ENCODE peak calls at places on chromosomes 13 and 19, in six cellular contexts. One of them, this sample, is unnamed.

GRCh38 chr13:60627071-60627686 is 230.2 kb downstream of the TDRD3 start:
- DNase-seq in naive thymus-derived CD8-positive, alpha-beta T cell: no peak
- DNase-seq in EH: peak; percentile 20
- DNase-seq in CD4-positive, alpha-beta memory T cell: no peak
- DNase-seq in stimulated activated CD8-positive, alpha-beta memory T cell treated with anti-CD3 and anti-CD28 coated beads, Interleukin-2, amount 100 ng/mL, for 1 hour: no peak
- DNase-seq in left colon: no peak
- DNase-seq in this sample: no peak

GRCh38 chr13:90532861-90533260 is 814.6 kb upstream of the MIR17HG start:
- DNase-seq in EH: no peak
- DNase-seq in naive thymus-derived CD8-positive, alpha-beta T cell: no peak
- DNase-seq in left colon: no peak
- DNase-seq in CD4-positive, alpha-beta memory T cell: no peak
- DNase-seq in stimulated activated CD8-positive, alpha-beta memory T cell treated with anti-CD3 and anti-CD28 coated beads, Interleukin-2, amount 100 ng/mL, for 1 hour: no peak
- DNase-seq in this sample: no peak

GRCh38 chr19:57558525-57558924 is 1.1 kb downstream of the ZNF550 start:
- DNase-seq in stimulated activated CD8-positive, alpha-beta memory T cell treated with anti-CD3 and anti-CD28 coated beads, Interleukin-2, amount 100 ng/mL, for 1 hour: no peak
- DNase-seq in EH: peak; percentile 29
- DNase-seq in left colon: no peak
- DNase-seq in naive thymus-derived CD8-positive, alpha-beta T cell: no peak
- DNase-seq in CD4-positive, alpha-beta memory T cell: no peak
- DNase-seq in this sample: no peak

GRCh38 chr19:4583961-4584669 is 24.6 kb upstream of the SEMA6B start:
- DNase-seq in naive thymus-derived CD8-positive, alpha-beta T cell: no peak
- DNase-seq in left colon: no peak
- DNase-seq in EH: peak; percentile 38
- DNase-seq in stimulated activated CD8-positive, alpha-beta memory T cell treated with anti-CD3 and anti-CD28 coated beads, Interleukin-2, amount 100 ng/mL, for 1 hour: no peak
- DNase-seq in CD4-positive, alpha-beta memory T cell: no peak
- DNase-seq in this sample: no peak

GRCh38 chr19:51375504-51376221 is 3.2 kb upstream of the NKG7 start:
- DNase-seq in stimulated activated CD8-positive, alpha-beta memory T cell treated with anti-CD3 and anti-CD28 coated beads, Interleukin-2, amount 100 ng/mL, for 1 hour: no peak
- DNase-seq in left colon: no peak
- DNase-seq in naive thymus-derived CD8-positive, alpha-beta T cell: peak; percentile 20
- DNase-seq in EH: no peak
- DNase-seq in CD4-positive, alpha-beta memory T cell: peak; percentile 34
- DNase-seq in this sample: no peak

GRCh38 chr13:24858953-24859352 is 95.0 kb downstream of the RNF17 start:
- DNase-seq in EH: no peak
- DNase-seq in naive thymus-derived CD8-positive, alpha-beta T cell: no peak
- DNase-seq in stimulated activated CD8-positive, alpha-beta memory T cell treated with anti-CD3 and anti-CD28 coated beads, Interleukin-2, amount 100 ng/mL, for 1 hour: no peak
- DNase-seq in left colon: no peak
- DNase-seq in CD4-positive, alpha-beta memory T cell: no peak
- DNase-seq in this sample: no peak

GRCh38 chr19:36025541-36025940 is 7.1 kb downstream of the CLIP3 start:
- DNase-seq in stimulated activated CD8-positive, alpha-beta memory T cell treated with anti-CD3 and anti-CD28 coated beads, Interleukin-2, amount 100 ng/mL, for 1 hour: no peak
- DNase-seq in EH: no peak
- DNase-seq in CD4-positive, alpha-beta memory T cell: no peak
- DNase-seq in left colon: no peak
- DNase-seq in naive thymus-derived CD8-positive, alpha-beta T cell: no peak
- DNase-seq in this sample: no peak

GRCh38 chr19:4199699-4200293 is 17.3 kb downstream of the ANKRD24 start:
- DNase-seq in naive thymus-derived CD8-positive, alpha-beta T cell: no peak
- DNase-seq in left colon: peak; percentile 62
- DNase-seq in EH: no peak
- DNase-seq in CD4-positive, alpha-beta memory T cell: no peak
- DNase-seq in stimulated activated CD8-positive, alpha-beta memory T cell treated with anti-CD3 and anti-CD28 coated beads, Interleukin-2, amount 100 ng/mL, for 1 hour: no peak
- DNase-seq in this sample: no peak

GRCh38 chr13:33639158-33639557 is 178.8 kb upstream of the RFC3 start:
- DNase-seq in naive thymus-derived CD8-positive, alpha-beta T cell: no peak
- DNase-seq in left colon: no peak
- DNase-seq in stimulated activated CD8-positive, alpha-beta memory T cell treated with anti-CD3 and anti-CD28 coated beads, Interleukin-2, amount 100 ng/mL, for 1 hour: no peak
- DNase-seq in EH: peak; percentile 83
- DNase-seq in CD4-positive, alpha-beta memory T cell: no peak
- DNase-seq in this sample: no peak

GRCh38 chr19:12052571-12053169 is at the start of gene ZNF878:
- DNase-seq in naive thymus-derived CD8-positive, alpha-beta T cell: no peak
- DNase-seq in CD4-positive, alpha-beta memory T cell: no peak
- DNase-seq in EH: peak; percentile 93
- DNase-seq in stimulated activated CD8-positive, alpha-beta memory T cell treated with anti-CD3 and anti-CD28 coated beads, Interleukin-2, amount 100 ng/mL, for 1 hour: no peak
- DNase-seq in left colon: peak; percentile 94
- DNase-seq in this sample: peak; percentile 5

GRCh38 chr13:80361883-80362327 is 21.0 kb upstream of the SPRY2 start:
- DNase-seq in stimulated activated CD8-positive, alpha-beta memory T cell treated with anti-CD3 and anti-CD28 coated beads, Interleukin-2, amount 100 ng/mL, for 1 hour: no peak
- DNase-seq in CD4-positive, alpha-beta memory T cell: no peak
- DNase-seq in naive thymus-derived CD8-positive, alpha-beta T cell: no peak
- DNase-seq in left colon: no peak
- DNase-seq in EH: peak; percentile 39
- DNase-seq in this sample: no peak

GRCh38 chr19:38035515-38036495 is 128.8 kb downstream of the SIPA1L3 start:
- DNase-seq in naive thymus-derived CD8-positive, alpha-beta T cell: no peak
- DNase-seq in EH: peak; percentile 87
- DNase-seq in CD4-positive, alpha-beta memory T cell: no peak
- DNase-seq in stimulated activated CD8-positive, alpha-beta memory T cell treated with anti-CD3 and anti-CD28 coated beads, Interleukin-2, amount 100 ng/mL, for 1 hour: no peak
- DNase-seq in left colon: no peak
- DNase-seq in this sample: no peak

GRCh38 chr19:13082192-13083007 is 20.3 kb downstream of the LYL1 start:
- DNase-seq in CD4-positive, alpha-beta memory T cell: no peak
- DNase-seq in left colon: no peak
- DNase-seq in naive thymus-derived CD8-positive, alpha-beta T cell: no peak
- DNase-seq in stimulated activated CD8-positive, alpha-beta memory T cell treated with anti-CD3 and anti-CD28 coated beads, Interleukin-2, amount 100 ng/mL, for 1 hour: no peak
- DNase-seq in EH: peak; percentile 65
- DNase-seq in this sample: no peak